ENCODE peak calls at places on chromosomes 12 and 14, in four cellular contexts. Y, W, M and A are unnamed samples.

GRCh38 chr14:88346048-88346639 is 23.1 kb upstream of the KCNK10 start:
- DNase-seq in Y (no peak), W (no peak), M (no peak), A (no peak)

GRCh38 chr12:52389313-52390207 is 4.1 kb upstream of the KRT84 start:
- DNase-seq in Y (no peak), W (no peak), M (no peak), A (no peak)

GRCh38 chr12:65279387-65280112 is 1.1 kb downstream of the MSRB3 start:
- DNase-seq in Y (no peak), W (no peak), M (no peak), A (no peak)

GRCh38 chr14:56351861-56352260 is 227.7 kb upstream of the TMEM260 start:
- DNase-seq in Y (no peak), W (no peak), M (no peak), A (no peak)

GRCh38 chr12:81596558-81596957 is 162.6 kb downstream of the PPFIA2 start:
- DNase-seq in Y (no peak), W (no peak), M (no peak), A (no peak)

GRCh38 chr12:42421844-42422779 is 96.1 kb downstream of the PPHLN1 start:
- DNase-seq in Y (peak), W (peak), M (peak), A (no peak)

GRCh38 chr12:60421741-60422140 is 825.9 kb downstream of the SLC16A7 start:
- DNase-seq in Y (no peak), W (no peak), M (no peak), A (no peak)

GRCh38 chr14:44961151-44961729 is 507 bp downstream of the KLHL28 start:
- DNase-seq in Y (peak), W (peak), M (no peak), A (peak)

GRCh38 chr14:100589760-100590469 is 2.7 kb upstream of the BEGAIN start:
- DNase-seq in Y (no peak), W (no peak), M (no peak), A (no peak)

GRCh38 chr14:96582641-96582980 is 80.4 kb downstream of the PAPOLA start:
- DNase-seq in Y (no peak), W (no peak), M (no peak), A (no peak)

GRCh38 chr12:109461049-109461845 is 15.9 kb downstream of the KCTD10 start:
- DNase-seq in Y (no peak), W (peak), M (no peak), A (peak)
- TF ChIP-seq SPI1 in Y (peak), W (peak), M (peak), A (no peak)

GRCh38 chr14:57889245-57889644 is 23.4 kb upstream of the SLC35F4 start:
- DNase-seq in Y (no peak), W (no peak), M (no peak), A (no peak)
- TF ChIP-seq SPI1 in Y (no peak), W (no peak), M (no peak), A (no peak)

DNA sequence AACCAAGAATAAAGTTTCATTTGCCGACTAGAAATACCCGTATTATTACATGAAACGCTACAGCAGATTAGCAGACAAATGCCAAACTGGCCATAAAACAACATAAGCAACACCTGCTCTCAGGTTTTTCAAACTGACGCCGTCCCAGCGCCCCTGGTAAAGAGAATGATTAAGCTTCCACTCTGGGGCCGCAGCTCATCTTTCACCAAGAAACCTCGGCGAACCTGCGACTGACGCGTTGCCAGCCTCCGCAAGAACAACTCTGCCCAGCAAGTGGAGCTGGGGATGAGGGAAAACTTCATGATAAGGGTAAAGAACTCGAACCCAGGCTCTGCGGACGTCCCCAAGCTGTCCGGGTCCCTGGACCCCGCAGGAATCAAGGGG is 526 bp downstream of the ARL1 start:
- DNase-seq in Y (no peak), W (no peak), M (no peak), A (no peak)
- TF ChIP-seq SPI1 in Y (no peak), W (no peak), M (no peak), A (no peak)

GRCh38 chr12:45637706-45638105 is 91.8 kb upstream of the ARID2 start:
- DNase-seq in Y (no peak), W (no peak), M (no peak), A (no peak)
- TF ChIP-seq SPI1 in Y (no peak), W (no peak), M (no peak), A (no peak)

DNA sequence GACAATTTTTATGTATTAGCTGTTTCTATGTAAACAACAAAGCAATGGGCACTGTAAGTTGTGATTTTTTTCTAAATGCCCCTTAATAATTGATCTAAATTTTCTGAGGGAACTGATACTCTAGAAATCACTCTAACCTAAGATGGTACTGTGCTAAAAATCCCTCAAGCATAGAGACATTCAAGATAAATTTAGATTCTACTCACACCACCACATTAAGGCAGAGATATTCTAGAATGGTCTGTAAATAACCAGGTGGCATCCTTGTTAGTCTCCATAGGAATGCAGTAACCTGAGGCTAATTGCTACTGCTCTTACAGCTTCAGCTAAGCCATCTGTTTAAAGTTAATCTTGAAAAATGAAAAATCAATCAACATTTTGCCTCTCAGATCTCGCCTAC is 87.3 kb downstream of the SLC41A2 start:
- DNase-seq in Y (no peak), W (no peak), M (peak), A (no peak)
- TF ChIP-seq SPI1 in Y (peak), W (no peak), M (peak), A (no peak)